ENCODE peak calls at places on chromosomes 7 and 10, in nine cellular contexts. One of them, this sample, is unnamed.

GRCh38 chr10:104021246-104021645 is 54.3 kb downstream of the SLK start:
- DNase-seq in testis: no peak
- DNase-seq in CD4-positive, CD25-positive, alpha-beta regulatory T cell: no peak
- DNase-seq in A549: no peak
- DNase-seq in neural progenitor cell: no peak
- DNase-seq in heart right ventricle: no peak
- DNase-seq in lung: no peak
- DNase-seq in ovary: no peak
- DNase-seq in astrocyte: no peak
- DNase-seq in this sample: no peak

GRCh38 chr10:62093863-62094291 is 174.8 kb downstream of the RTKN2 start:
- DNase-seq in testis: no peak
- DNase-seq in CD4-positive, CD25-positive, alpha-beta regulatory T cell: no peak
- DNase-seq in A549: no peak
- DNase-seq in neural progenitor cell: no peak
- DNase-seq in heart right ventricle: no peak
- DNase-seq in lung: no peak
- DNase-seq in ovary: no peak
- DNase-seq in astrocyte: peak; percentile 90
- DNase-seq in this sample: peak; percentile 82

GRCh38 chr7:17298840-17299476 is 506 bp downstream of the AHR start:
- DNase-seq in testis: peak; percentile 59
- DNase-seq in CD4-positive, CD25-positive, alpha-beta regulatory T cell: peak; percentile 68
- DNase-seq in A549: peak; percentile 39
- DNase-seq in neural progenitor cell: peak; percentile 65
- DNase-seq in heart right ventricle: peak; percentile 58
- DNase-seq in lung: peak; percentile 56
- DNase-seq in ovary: peak; percentile 64
- DNase-seq in astrocyte: no peak
- DNase-seq in this sample: no peak

GRCh38 chr10:6195891-6196290 is 6.8 kb upstream of the PFKFB3 start:
- DNase-seq in testis: peak; percentile 64
- DNase-seq in CD4-positive, CD25-positive, alpha-beta regulatory T cell: no peak
- DNase-seq in A549: no peak
- DNase-seq in neural progenitor cell: no peak
- DNase-seq in heart right ventricle: no peak
- DNase-seq in lung: no peak
- DNase-seq in ovary: no peak
- DNase-seq in astrocyte: no peak
- DNase-seq in this sample: no peak

GRCh38 chr10:20443094-20443493 is 454.0 kb downstream of the NEBL start:
- DNase-seq in testis: no peak
- DNase-seq in CD4-positive, CD25-positive, alpha-beta regulatory T cell: no peak
- DNase-seq in A549: no peak
- DNase-seq in neural progenitor cell: no peak
- DNase-seq in heart right ventricle: no peak
- DNase-seq in lung: no peak
- DNase-seq in ovary: no peak
- DNase-seq in astrocyte: no peak
- DNase-seq in this sample: no peak

GRCh38 chr7:47771990-47772360 is 176.3 kb downstream of the PKD1L1 start:
- DNase-seq in testis: no peak
- DNase-seq in CD4-positive, CD25-positive, alpha-beta regulatory T cell: no peak
- DNase-seq in A549: no peak
- DNase-seq in neural progenitor cell: no peak
- DNase-seq in heart right ventricle: no peak
- DNase-seq in lung: no peak
- DNase-seq in ovary: no peak
- DNase-seq in astrocyte: peak; percentile 62
- DNase-seq in this sample: no peak

GRCh38 chr7:5693529-5693928 is 87.9 kb downstream of the RNF216 start:
- DNase-seq in testis: no peak
- DNase-seq in CD4-positive, CD25-positive, alpha-beta regulatory T cell: no peak
- DNase-seq in A549: peak; percentile 67
- DNase-seq in neural progenitor cell: no peak
- DNase-seq in heart right ventricle: no peak
- DNase-seq in lung: no peak
- DNase-seq in ovary: no peak
- DNase-seq in astrocyte: no peak
- DNase-seq in this sample: no peak

GRCh38 chr10:80137926-80138325 is 5.4 kb downstream of the PLAC9 start:
- DNase-seq in testis: no peak
- DNase-seq in CD4-positive, CD25-positive, alpha-beta regulatory T cell: no peak
- DNase-seq in A549: no peak
- DNase-seq in neural progenitor cell: no peak
- DNase-seq in heart right ventricle: no peak
- DNase-seq in lung: no peak
- DNase-seq in ovary: no peak
- DNase-seq in astrocyte: no peak
- DNase-seq in this sample: no peak

GRCh38 chr7:2714636-2715035 is 26.6 kb downstream of the AMZ1 start:
- DNase-seq in testis: no peak
- DNase-seq in CD4-positive, CD25-positive, alpha-beta regulatory T cell: no peak
- DNase-seq in A549: no peak
- DNase-seq in neural progenitor cell: no peak
- DNase-seq in heart right ventricle: no peak
- DNase-seq in lung: no peak
- DNase-seq in ovary: no peak
- DNase-seq in astrocyte: no peak
- DNase-seq in this sample: no peak

GRCh38 chr7:2716488-2716887 is 28.5 kb downstream of the AMZ1 start:
- DNase-seq in testis: no peak
- DNase-seq in CD4-positive, CD25-positive, alpha-beta regulatory T cell: no peak
- DNase-seq in A549: no peak
- DNase-seq in neural progenitor cell: no peak
- DNase-seq in heart right ventricle: no peak
- DNase-seq in lung: no peak
- DNase-seq in ovary: no peak
- DNase-seq in astrocyte: no peak
- DNase-seq in this sample: no peak

GRCh38 chr7:2716906-2717292 is 28.9 kb downstream of the AMZ1 start:
- DNase-seq in testis: no peak
- DNase-seq in CD4-positive, CD25-positive, alpha-beta regulatory T cell: no peak
- DNase-seq in A549: no peak
- DNase-seq in neural progenitor cell: no peak
- DNase-seq in heart right ventricle: no peak
- DNase-seq in lung: no peak
- DNase-seq in ovary: peak; percentile 43
- DNase-seq in astrocyte: no peak
- DNase-seq in this sample: no peak

GRCh38 chr7:2713978-2714377 is 26.0 kb downstream of the AMZ1 start:
- DNase-seq in testis: no peak
- DNase-seq in CD4-positive, CD25-positive, alpha-beta regulatory T cell: no peak
- DNase-seq in A549: no peak
- DNase-seq in neural progenitor cell: no peak
- DNase-seq in heart right ventricle: no peak
- DNase-seq in lung: no peak
- DNase-seq in ovary: no peak
- DNase-seq in astrocyte: no peak
- DNase-seq in this sample: no peak

GRCh38 chr7:2715341-2716231 is 27.6 kb downstream of the AMZ1 start:
- DNase-seq in testis: no peak
- DNase-seq in CD4-positive, CD25-positive, alpha-beta regulatory T cell: peak; percentile 67
- DNase-seq in A549: no peak
- DNase-seq in neural progenitor cell: no peak
- DNase-seq in heart right ventricle: no peak
- DNase-seq in lung: no peak
- DNase-seq in ovary: no peak
- DNase-seq in astrocyte: no peak
- DNase-seq in this sample: no peak
- H3K4me1 ChIP-seq in testis: peaks cover 23% of the 10 kb centered on the region
- H3K4me1 ChIP-seq in CD4-positive, CD25-positive, alpha-beta regulatory T cell: peaks cover 67% of the 10 kb centered on the region
- H3K4me1 ChIP-seq in A549: no peaks in the 10 kb centered on the region
- H3K4me1 ChIP-seq in neural progenitor cell: no peaks in the 10 kb centered on the region
- H3K4me1 ChIP-seq in heart right ventricle: peaks cover 32% of the 10 kb centered on the region
- H3K4me1 ChIP-seq in lung: peaks cover 24% of the 10 kb centered on the region
- H3K4me1 ChIP-seq in ovary: peaks cover 13% of the 10 kb centered on the region
- H3K4me1 ChIP-seq in astrocyte: peaks cover 14% of the 10 kb centered on the region
- H3K4me1 ChIP-seq in this sample: peaks cover 33% of the 10 kb centered on the region

GRCh38 chr10:86044029-86044428 is 322.6 kb downstream of the GRID1 start:
- DNase-seq in testis: no peak
- DNase-seq in CD4-positive, CD25-positive, alpha-beta regulatory T cell: no peak
- DNase-seq in A549: no peak
- DNase-seq in neural progenitor cell: no peak
- DNase-seq in heart right ventricle: no peak
- DNase-seq in lung: no peak
- DNase-seq in ovary: no peak
- DNase-seq in astrocyte: no peak
- DNase-seq in this sample: no peak

GRCh38 chr10:86045896-86046295 is 320.7 kb downstream of the GRID1 start:
- DNase-seq in testis: no peak
- DNase-seq in CD4-positive, CD25-positive, alpha-beta regulatory T cell: no peak
- DNase-seq in A549: no peak
- DNase-seq in neural progenitor cell: no peak
- DNase-seq in heart right ventricle: no peak
- DNase-seq in lung: no peak
- DNase-seq in ovary: no peak
- DNase-seq in astrocyte: no peak
- DNase-seq in this sample: no peak

GRCh38 chr10:86041116-86041515 is 325.5 kb downstream of the GRID1 start:
- DNase-seq in testis: no peak
- DNase-seq in CD4-positive, CD25-positive, alpha-beta regulatory T cell: no peak
- DNase-seq in A549: no peak
- DNase-seq in neural progenitor cell: no peak
- DNase-seq in heart right ventricle: no peak
- DNase-seq in lung: no peak
- DNase-seq in ovary: no peak
- DNase-seq in astrocyte: no peak
- DNase-seq in this sample: no peak

GRCh38 chr10:86042161-86042560 is 324.4 kb downstream of the GRID1 start:
- DNase-seq in testis: no peak
- DNase-seq in CD4-positive, CD25-positive, alpha-beta regulatory T cell: no peak
- DNase-seq in A549: no peak
- DNase-seq in neural progenitor cell: no peak
- DNase-seq in heart right ventricle: no peak
- DNase-seq in lung: no peak
- DNase-seq in ovary: no peak
- DNase-seq in astrocyte: no peak
- DNase-seq in this sample: no peak

DNA sequence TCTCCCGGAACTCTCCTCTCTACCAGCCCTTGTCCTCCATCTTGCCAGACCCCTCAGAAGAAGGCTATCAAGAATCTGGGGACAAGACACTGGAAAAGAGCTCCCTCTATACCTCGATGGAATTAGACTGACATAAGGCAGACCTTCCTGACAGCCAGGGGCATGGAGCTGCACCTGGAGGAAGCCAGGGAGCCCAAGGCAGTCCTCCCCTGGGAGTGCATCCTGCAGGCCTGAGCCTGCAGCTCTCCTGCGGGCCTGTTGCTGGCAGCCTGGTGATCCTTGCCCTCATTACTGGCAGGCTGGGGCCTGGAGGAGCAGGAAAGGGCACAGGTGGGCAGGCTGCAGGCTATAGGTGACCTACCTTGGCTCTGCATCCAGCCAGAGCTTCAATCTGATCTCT is 323.4 kb downstream of the GRID1 start:
- DNase-seq in testis: no peak
- DNase-seq in CD4-positive, CD25-positive, alpha-beta regulatory T cell: no peak
- DNase-seq in A549: no peak
- DNase-seq in neural progenitor cell: no peak
- DNase-seq in heart right ventricle: no peak
- DNase-seq in lung: no peak
- DNase-seq in ovary: no peak
- DNase-seq in astrocyte: no peak
- DNase-seq in this sample: no peak
- H3K4me3 ChIP-seq in testis: no peak overlapping the region
- H3K4me3 ChIP-seq in CD4-positive, CD25-positive, alpha-beta regulatory T cell: no peak overlapping the region
- H3K4me3 ChIP-seq in A549: no peak overlapping the region
- H3K4me3 ChIP-seq in neural progenitor cell: no peak overlapping the region
- H3K4me3 ChIP-seq in heart right ventricle: no peak overlapping the region
- H3K4me3 ChIP-seq in lung: peak overlapping the region; percentile 23
- H3K4me3 ChIP-seq in ovary: no peak overlapping the region
- H3K4me3 ChIP-seq in astrocyte: no peak overlapping the region
- H3K4me3 ChIP-seq in this sample: no peak overlapping the region

GRCh38 chr10:50310560-50311174 is 59.4 kb upstream of the ASAH2 start:
- DNase-seq in testis: no peak
- DNase-seq in CD4-positive, CD25-positive, alpha-beta regulatory T cell: no peak
- DNase-seq in A549: peak; percentile 57
- DNase-seq in neural progenitor cell: peak; percentile 37
- DNase-seq in heart right ventricle: no peak
- DNase-seq in lung: no peak
- DNase-seq in ovary: no peak
- DNase-seq in astrocyte: no peak
- DNase-seq in this sample: peak; percentile 46
- H3K27ac ChIP-seq in testis: no peak overlapping the region
- H3K27ac ChIP-seq in CD4-positive, CD25-positive, alpha-beta regulatory T cell: no peak overlapping the region
- H3K27ac ChIP-seq in A549: no peak overlapping the region
- H3K27ac ChIP-seq in neural progenitor cell: no peak overlapping the region
- H3K27ac ChIP-seq in heart right ventricle: no peak overlapping the region
- H3K27ac ChIP-seq in lung: no peak overlapping the region
- H3K27ac ChIP-seq in ovary: no peak overlapping the region
- H3K27ac ChIP-seq in astrocyte: no peak overlapping the region
- H3K27ac ChIP-seq in this sample: no peak overlapping the region

GRCh38 chr7:151754688-151755130 is 122.2 kb downstream of the PRKAG2 start:
- DNase-seq in testis: no peak
- DNase-seq in CD4-positive, CD25-positive, alpha-beta regulatory T cell: no peak
- DNase-seq in A549: no peak
- DNase-seq in neural progenitor cell: no peak
- DNase-seq in heart right ventricle: no peak
- DNase-seq in lung: no peak
- DNase-seq in ovary: peak; percentile 47
- DNase-seq in astrocyte: no peak
- DNase-seq in this sample: no peak

GRCh38 chr7:151757274-151757673 is 119.6 kb downstream of the PRKAG2 start:
- DNase-seq in testis: no peak
- DNase-seq in CD4-positive, CD25-positive, alpha-beta regulatory T cell: no peak
- DNase-seq in A549: no peak
- DNase-seq in neural progenitor cell: no peak
- DNase-seq in heart right ventricle: no peak
- DNase-seq in lung: no peak
- DNase-seq in ovary: no peak
- DNase-seq in astrocyte: peak; percentile 68
- DNase-seq in this sample: peak; percentile 44

GRCh38 chr7:151756076-151756731 is 120.7 kb downstream of the PRKAG2 start:
- DNase-seq in testis: no peak
- DNase-seq in CD4-positive, CD25-positive, alpha-beta regulatory T cell: peak; percentile 53
- DNase-seq in A549: no peak
- DNase-seq in neural progenitor cell: no peak
- DNase-seq in heart right ventricle: no peak
- DNase-seq in lung: no peak
- DNase-seq in ovary: peak; percentile 40
- DNase-seq in astrocyte: peak; percentile 60
- DNase-seq in this sample: no peak

GRCh38 chr7:151755131-151755787 is 121.7 kb downstream of the PRKAG2 start:
- DNase-seq in testis: no peak
- DNase-seq in CD4-positive, CD25-positive, alpha-beta regulatory T cell: no peak
- DNase-seq in A549: no peak
- DNase-seq in neural progenitor cell: no peak
- DNase-seq in heart right ventricle: no peak
- DNase-seq in lung: no peak
- DNase-seq in ovary: peak; percentile 46
- DNase-seq in astrocyte: no peak
- DNase-seq in this sample: peak; percentile 51

DNA sequence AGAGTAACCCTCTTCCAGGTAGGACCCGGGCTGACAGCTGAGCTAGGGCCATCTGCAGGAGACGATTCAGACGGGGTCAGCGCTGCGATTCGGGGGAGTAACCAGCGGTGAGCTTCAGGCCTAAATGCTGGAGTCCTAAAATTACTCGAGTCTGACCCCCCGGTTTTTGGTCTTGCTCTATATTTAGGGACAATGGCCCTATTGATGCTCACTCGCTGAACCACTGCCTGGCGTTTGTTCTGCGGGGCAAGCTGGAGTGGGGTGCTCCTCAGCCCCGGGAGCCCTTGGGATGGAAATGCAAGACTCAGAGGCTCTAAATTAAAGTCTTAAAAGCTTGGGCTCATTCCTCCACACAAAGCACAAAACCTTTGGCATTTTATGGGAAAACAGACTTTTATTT is 120.0 kb downstream of the PRKAG2 start:
- DNase-seq in testis: no peak
- DNase-seq in CD4-positive, CD25-positive, alpha-beta regulatory T cell: no peak
- DNase-seq in A549: no peak
- DNase-seq in neural progenitor cell: no peak
- DNase-seq in heart right ventricle: no peak
- DNase-seq in lung: no peak
- DNase-seq in ovary: no peak
- DNase-seq in astrocyte: no peak
- DNase-seq in this sample: peak; percentile 35
- H3K4me1 ChIP-seq in testis: peaks cover 13% of the 10 kb centered on the region
- H3K4me1 ChIP-seq in CD4-positive, CD25-positive, alpha-beta regulatory T cell: peaks cover 16% of the 10 kb centered on the region
- H3K4me1 ChIP-seq in A549: peaks cover 44% of the 10 kb centered on the region
- H3K4me1 ChIP-seq in neural progenitor cell: peaks cover 18% of the 10 kb centered on the region
- H3K4me1 ChIP-seq in heart right ventricle: peaks cover 36% of the 10 kb centered on the region
- H3K4me1 ChIP-seq in lung: peaks cover 17% of the 10 kb centered on the region
- H3K4me1 ChIP-seq in ovary: peaks cover 36% of the 10 kb centered on the region
- H3K4me1 ChIP-seq in astrocyte: peaks cover 48% of the 10 kb centered on the region
- H3K4me1 ChIP-seq in this sample: peaks cover 40% of the 10 kb centered on the region

This sample was measured in SJCRH30.